ENCODE peak calls at places on chromosomes 6 and 20, in seven cellular contexts. D is lower lobe of right lung, Q is A673, A is brain microvascular endothelial cell, K is left ventricle myocardium inferior, P is HL-60, M is upper lobe of right lung. Z is an unnamed sample.

GRCh38 chr20:48360338-48360698 is 467.5 kb downstream of the PREX1 start:
- DNase-seq in D (no peak), Q (no peak), A (no peak), K (no peak), P (no peak), M (no peak), Z (no peak)

GRCh38 chr6:2973656-2974055 is 2.3 kb upstream of the SERPINB6 start:
- DNase-seq in D (no peak), Q (no peak), A (no peak), K (no peak), P (no peak), M (no peak), Z (no peak)

GRCh38 chr20:59577037-59577808 is 27.1 kb upstream of the PHACTR3 start:
- DNase-seq in D (no peak), Q (no peak), A (no peak), K (no peak), P (no peak), M (no peak), Z (no peak)

GRCh38 chr20:38937000-38937399 is 10.8 kb downstream of the FAM83D start:
- DNase-seq in D (no peak), Q (no peak), A (no peak), K (no peak), P (no peak), M (no peak), Z (no peak)

GRCh38 chr6:33802186-33803061 is 1.4 kb downstream of the MLN start:
- DNase-seq in D (no peak), Q (peak; percentile 24), A (no peak), K (no peak), P (no peak), M (no peak), Z (no peak)

GRCh38 chr6:158660331-158660730 is 10.5 kb downstream of the SYTL3 start:
- DNase-seq in D (peak; percentile 63), Q (no peak), A (no peak), K (no peak), P (no peak), M (no peak), Z (no peak)

GRCh38 chr6:111534366-111534765 is 51.3 kb upstream of the REV3L start:
- DNase-seq in D (peak; percentile 68), Q (no peak), A (no peak), K (peak; percentile 67), P (peak; percentile 25), M (no peak), Z (peak; percentile 62)

GRCh38 chr20:54231006-54231405 is 23.1 kb downstream of the PFDN4 start:
- DNase-seq in D (no peak), Q (no peak), A (no peak), K (no peak), P (no peak), M (no peak), Z (no peak)

GRCh38 chr6:36751091-36751490 is 53.5 kb downstream of the RAB44 start:
- DNase-seq in D (no peak), Q (no peak), A (no peak), K (no peak), P (no peak), M (no peak), Z (no peak)

GRCh38 chr20:47334022-47334551 is 22.4 kb downstream of the ZMYND8 start:
- DNase-seq in D (peak; percentile 42), Q (peak; percentile 21), A (peak; percentile 95), K (no peak), P (no peak), M (peak; percentile 23), Z (no peak)

GRCh38 chr20:50085481-50086365 is 27.2 kb downstream of the UBE2V1 start:
- DNase-seq in D (peak; percentile 59), Q (peak; percentile 85), A (peak; percentile 49), K (no peak), P (peak; percentile 47), M (peak; percentile 69), Z (peak; percentile 54)

GRCh38 chr6:15443119-15443518 is 197.2 kb downstream of the JARID2 start:
- DNase-seq in D (no peak), Q (peak; percentile 71), A (peak; percentile 69), K (no peak), P (peak; percentile 23), M (no peak), Z (no peak)

GRCh38 chr20:43243672-43244269 is 54.1 kb upstream of the PTPRT start:
- DNase-seq in D (no peak), Q (peak; percentile 36), A (no peak), K (no peak), P (no peak), M (no peak), Z (no peak)

GRCh38 chr20:63374532-63374931 is 13.4 kb upstream of the CHRNA4 start:
- DNase-seq in D (no peak), Q (no peak), A (no peak), K (no peak), P (no peak), M (no peak), Z (no peak)

GRCh38 chr6:14455942-14456648 is 338.5 kb downstream of the CD83 start:
- DNase-seq in D (no peak), Q (no peak), A (no peak), K (no peak), P (no peak), M (no peak), Z (no peak)

GRCh38 chr6:35267897-35268296 is 8.4 kb downstream of the ZNF76 start:
- DNase-seq in D (no peak), Q (no peak), A (no peak), K (no peak), P (no peak), M (no peak), Z (no peak)

GRCh38 chr20:60258255-60258863 is 300.1 kb downstream of the CDH26 start:
- DNase-seq in D (no peak), Q (no peak), A (no peak), K (no peak), P (no peak), M (no peak), Z (no peak)

GRCh38 chr20:62238569-62239277 is 402 bp downstream of the OSBPL2 start:
- DNase-seq in D (peak; percentile 63), Q (no peak), A (no peak), K (no peak), P (no peak), M (no peak), Z (peak; percentile 58)

GRCh38 chr20:62242196-62242595 is 3.9 kb downstream of the OSBPL2 start:
- DNase-seq in D (no peak), Q (no peak), A (no peak), K (no peak), P (no peak), M (no peak), Z (peak; percentile 11)

GRCh38 chr20:62241501-62241900 is 3.2 kb downstream of the OSBPL2 start:
- DNase-seq in D (no peak), Q (no peak), A (no peak), K (no peak), P (no peak), M (no peak), Z (no peak)

GRCh38 chr20:62239278-62239879 is 1.1 kb downstream of the OSBPL2 start:
- DNase-seq in D (no peak), Q (no peak), A (no peak), K (no peak), P (no peak), M (no peak), Z (peak; percentile 62)

GRCh38 chr20:62240015-62240685 is 1.8 kb downstream of the OSBPL2 start:
- DNase-seq in D (peak; percentile 68), Q (no peak), A (no peak), K (no peak), P (no peak), M (no peak), Z (peak; percentile 32)
- H3K27ac ChIP-seq in D (peak overlapping the region; percentile 88), Q (no peak overlapping the region), A (no peak overlapping the region), K (peak overlapping the region; percentile 91), P (peak overlapping the region; percentile 50), M (no peak overlapping the region), Z (peak overlapping the region; percentile 48)

DNA sequence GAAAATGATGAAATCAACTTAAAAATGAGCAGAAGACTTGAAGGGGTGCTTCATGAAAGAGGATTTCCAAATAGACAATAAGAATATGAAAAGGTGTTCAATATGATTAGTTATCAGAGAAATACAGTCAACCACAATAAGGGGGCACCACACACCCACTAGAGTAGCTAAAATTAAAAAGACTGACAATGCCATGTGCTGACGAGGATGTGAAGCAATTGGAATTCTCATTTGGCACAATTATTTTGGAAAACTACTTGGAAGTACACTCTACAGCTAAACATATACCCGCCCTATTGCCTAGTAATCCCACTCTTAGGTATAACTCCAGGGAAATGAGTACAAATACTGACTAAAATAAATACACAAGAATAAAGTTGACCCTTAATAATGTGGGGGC is 45.0 kb downstream of the MOCS1 start:
- DNase-seq in D (no peak), Q (no peak), A (no peak), K (no peak), P (no peak), M (no peak), Z (no peak)
- H3K27ac ChIP-seq in D (no peak overlapping the region), Q (no peak overlapping the region), A (no peak overlapping the region), K (peak overlapping the region; percentile 74), P (no peak overlapping the region), M (no peak overlapping the region), Z (no peak overlapping the region)

GRCh38 chr6:152571089-152571488 is 66.1 kb downstream of the SYNE1 start:
- DNase-seq in D (no peak), Q (peak; percentile 46), A (no peak), K (no peak), P (no peak), M (no peak), Z (no peak)
- H3K27ac ChIP-seq in D (no peak overlapping the region), Q (peak overlapping the region; percentile 22), A (no peak overlapping the region), K (peak overlapping the region; percentile 50), P (no peak overlapping the region), M (no peak overlapping the region), Z (no peak overlapping the region)

DNA sequence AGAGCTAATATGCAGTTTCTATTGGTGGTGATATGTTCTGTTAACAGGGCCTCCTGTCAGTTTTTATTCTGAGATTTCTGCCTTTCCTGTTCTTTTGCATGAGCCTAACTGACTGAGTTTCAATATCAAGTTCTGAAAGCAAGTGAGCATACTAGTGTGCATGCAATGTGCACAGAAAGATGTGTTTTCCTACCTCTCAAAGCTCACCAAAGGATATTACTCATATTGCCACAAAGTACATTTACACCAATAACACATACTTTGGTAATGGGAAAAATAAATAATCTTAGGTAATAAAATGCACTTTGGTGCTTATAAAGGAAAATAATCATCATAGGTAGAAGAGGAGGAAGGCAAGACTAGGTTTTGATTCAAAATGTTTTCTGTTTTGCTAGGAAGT is 195.0 kb downstream of the KHDC1L start:
- DNase-seq in D (no peak), Q (no peak), A (no peak), K (no peak), P (no peak), M (no peak), Z (no peak)
- H3K27ac ChIP-seq in D (no peak overlapping the region), Q (no peak overlapping the region), A (no peak overlapping the region), K (no peak overlapping the region), P (no peak overlapping the region), M (no peak overlapping the region), Z (no peak overlapping the region)